ENCODE peak calls at places on chromosomes 6 and 20, in six cellular contexts. Q is T-helper 2 cell treated with Interferon-gamma antibody and Interleukin-4, amounts not matched to agents 5 μg/mL and 100 μg/mL, for 36 hours; G is activated CD4-positive, alpha-beta T cell treated with anti-CD3 and anti-CD28 coated beads for 24 hours; K is A549; H is HepG2; A is H7. X is an unnamed sample.

GRCh38 chr6:39273394-39273793 is 40.8 kb downstream of the KCNK17 start:
- DNase-seq in Q (no peak), G (no peak), K (no peak), H (no peak), A (peak), X (no peak)

GRCh38 chr6:3386374-3386857 is 70.4 kb downstream of the SLC22A23 start:
- DNase-seq in Q (no peak), G (no peak), K (no peak), H (no peak), A (peak), X (peak)

GRCh38 chr6:157108923-157109322 is 214.4 kb downstream of the TMEM242 start:
- DNase-seq in Q (no peak), G (no peak), K (no peak), H (no peak), A (no peak), X (no peak)

GRCh38 chr20:1206749-1207148 is 3.5 kb downstream of the C20orf202 start:
- DNase-seq in Q (no peak), G (no peak), K (no peak), H (no peak), A (no peak), X (no peak)

GRCh38 chr6:39806277-39806676 is 14.1 kb downstream of the DAAM2 start:
- DNase-seq in Q (no peak), G (no peak), K (no peak), H (no peak), A (no peak), X (no peak)

GRCh38 chr20:52056203-52057062 is 135.1 kb downstream of the ZFP64 start:
- DNase-seq in Q (no peak), G (no peak), K (peak), H (no peak), A (no peak), X (no peak)

GRCh38 chr6:17907467-17908229 is 79.8 kb downstream of the KIF13A start:
- DNase-seq in Q (no peak), G (no peak), K (peak), H (peak), A (no peak), X (no peak)

GRCh38 chr6:30685157-30685976 is 1.1 kb downstream of the PPP1R18 start:
- DNase-seq in Q (no peak), G (no peak), K (no peak), H (no peak), A (no peak), X (no peak)

GRCh38 chr6:168219167-168219566 is 100.4 kb downstream of the DACT2 start:
- DNase-seq in Q (no peak), G (no peak), K (no peak), H (no peak), A (no peak), X (no peak)

GRCh38 chr6:167824591-167825041 is 2.1 kb upstream of the AFDN start:
- DNase-seq in Q (no peak), G (no peak), K (no peak), H (no peak), A (no peak), X (no peak)

GRCh38 chr6:71194730-71195129 is 93.9 kb upstream of the OGFRL1 start:
- DNase-seq in Q (no peak), G (no peak), K (no peak), H (no peak), A (no peak), X (no peak)

GRCh38 chr6:107059606-107060005 is 31.6 kb downstream of the MTRES1 start:
- DNase-seq in Q (no peak), G (no peak), K (no peak), H (no peak), A (no peak), X (no peak)

GRCh38 chr20:56574531-56575142 is 41.6 kb downstream of the FAM209B start:
- DNase-seq in Q (no peak), G (no peak), K (no peak), H (no peak), A (no peak), X (no peak)

GRCh38 chr6:150200428-150201105 is 57.7 kb downstream of the PPP1R14C start:
- DNase-seq in Q (no peak), G (no peak), K (no peak), H (no peak), A (no peak), X (no peak)

GRCh38 chr6:148624025-148624424 is 122.8 kb upstream of the UST start:
- DNase-seq in Q (no peak), G (no peak), K (no peak), H (no peak), A (no peak), X (no peak)

GRCh38 chr6:87396595-87397392 is 11.0 kb upstream of the CFAP206 start:
- DNase-seq in Q (no peak), G (no peak), K (no peak), H (no peak), A (no peak), X (no peak)

GRCh38 chr6:85641522-85641915 is 1.2 kb downstream of the SYNCRIP start:
- DNase-seq in Q (no peak), G (peak), K (no peak), H (no peak), A (no peak), X (no peak)

GRCh38 chr20:50987493-50988210 is 29.0 kb downstream of the MOCS3 start:
- DNase-seq in Q (peak), G (peak), K (peak), H (peak), A (peak), X (peak)

GRCh38 chr6:7052441-7052936 is 55.3 kb upstream of the RREB1 start:
- DNase-seq in Q (no peak), G (no peak), K (no peak), H (no peak), A (peak), X (no peak)

GRCh38 chr20:42024653-42025052 is 406.5 kb upstream of the CHD6 start:
- DNase-seq in Q (no peak), G (no peak), K (no peak), H (no peak), A (peak), X (no peak)

GRCh38 chr20:63086421-63087235 is 79.9 kb upstream of the BHLHE23 start:
- DNase-seq in Q (no peak), G (no peak), K (no peak), H (no peak), A (peak), X (no peak)

GRCh38 chr6:140460267-140460666 is 1085.8 kb upstream of the CITED2 start:
- DNase-seq in Q (no peak), G (no peak), K (no peak), H (no peak), A (no peak), X (no peak)

GRCh38 chr20:18683839-18684238 is 96.0 kb downstream of the DTD1 start:
- DNase-seq in Q (no peak), G (no peak), K (no peak), H (no peak), A (peak), X (no peak)

GRCh38 chr6:32968093-32968769 is at the start of gene BRD2:
- DNase-seq in Q (peak), G (peak), K (peak), H (peak), A (peak), X (peak)

GRCh38 chr6:27139753-27140522 is 107.6 kb upstream of the PRSS16 start:
- DNase-seq in Q (no peak), G (no peak), K (peak), H (no peak), A (no peak), X (no peak)

GRCh38 chr6:22249646-22250045 is 47.2 kb downstream of the PRL start:
- DNase-seq in Q (no peak), G (no peak), K (no peak), H (no peak), A (no peak), X (no peak)

GRCh38 chr6:235763-236360 is 56.4 kb upstream of the DUSP22 start:
- DNase-seq in Q (peak), G (peak), K (no peak), H (peak), A (no peak), X (no peak)

GRCh38 chr6:6218246-6219085 is 102.0 kb downstream of the F13A1 start:
- DNase-seq in Q (no peak), G (no peak), K (peak), H (no peak), A (no peak), X (no peak)

X was measured in substantia nigra.